ENCODE peak calls at places on chromosome 20, in ten cellular contexts. A is fibroblast of mammary gland; X is stimulated activated CD8-positive, alpha-beta memory T cell treated with anti-CD3 and anti-CD28 coated beads, Interleukin-2, amount 100 ng/mL, for 1 hour; J is pancreas; Y is HuH-7.5; Z is NCI-H524 treated with DMSO at 0.1 percent for 48 hours; D is DMS53; L is NCI-H1417; R is cardiac fibroblast; V is EL. M is an unnamed sample.

GRCh38 chr20:52226370-52226769 is 34.8 kb upstream of the ZFP64 start:
- DNase-seq in V (no peak), J (no peak), A (no peak), R (peak; percentile 11), X (no peak), Z (no peak), Y (no peak), D (no peak), L (peak; percentile 14), M (no peak)

GRCh38 chr20:48624315-48625020 is 203.3 kb downstream of the PREX1 start:
- DNase-seq in D (no peak), R (no peak), Y (no peak), A (no peak), X (no peak), L (no peak), J (no peak), V (no peak), Z (no peak), M (no peak)

GRCh38 chr20:38217791-38218565 is 42.6 kb downstream of the KIAA1755 start:
- DNase-seq in V (peak; percentile 99), X (no peak), Y (no peak), A (peak; percentile 97), R (peak; percentile 89), J (no peak), Z (no peak), L (no peak), D (no peak), M (peak; percentile 97)

GRCh38 chr20:17992847-17993508 is 24.2 kb downstream of the MGME1 start:
- DNase-seq in J (no peak), L (peak; percentile 76), X (no peak), Y (no peak), V (no peak), A (no peak), Z (no peak), R (peak; percentile 26), D (peak; percentile 69), M (no peak)

GRCh38 chr20:37574199-37574890 is 46.7 kb upstream of the BLCAP start:
- DNase-seq in R (no peak), X (no peak), L (no peak), D (no peak), A (peak; percentile 19), V (no peak), Y (no peak), J (no peak), Z (no peak), M (no peak)

GRCh38 chr20:10433623-10434466 is at the start of gene MKKS:
- DNase-seq in V (peak; percentile 90), J (peak; percentile 92), A (peak; percentile 87), Z (peak; percentile 87), X (peak; percentile 76), D (peak; percentile 98), R (peak; percentile 96), L (peak; percentile 99), Y (peak; percentile 76), M (peak; percentile 90)

GRCh38 chr20:38873050-38873581 is 53.1 kb upstream of the FAM83D start:
- DNase-seq in X (peak; percentile 70), A (no peak), Z (no peak), D (no peak), R (no peak), L (no peak), Y (no peak), V (no peak), J (no peak), M (no peak)

GRCh38 chr20:58706975-58707681 is 14.5 kb downstream of the NPEPL1 start:
- DNase-seq in D (no peak), L (no peak), V (no peak), R (no peak), Y (no peak), X (no peak), J (peak; percentile 13), A (no peak), Z (no peak), M (no peak)

GRCh38 chr20:8646026-8646425 is 422.9 kb upstream of the PLCB4 start:
- DNase-seq in A (peak; percentile 75), L (no peak), V (peak; percentile 80), D (no peak), X (no peak), Y (no peak), J (no peak), R (peak; percentile 72), Z (no peak), M (no peak)

GRCh38 chr20:18724788-18725476 is 88.7 kb upstream of the SCP2D1 start:
- DNase-seq in L (peak; percentile 5), D (no peak), Y (no peak), R (no peak), J (no peak), Z (no peak), X (no peak), V (no peak), A (no peak), M (no peak)

GRCh38 chr20:21162631-21163030 is 36.7 kb downstream of the KIZ start:
- DNase-seq in D (no peak), J (no peak), V (no peak), X (no peak), A (no peak), Y (no peak), Z (no peak), L (no peak), R (no peak), M (no peak)

GRCh38 chr20:25605146-25605545 is 18.7 kb downstream of the NANP start:
- DNase-seq in L (no peak), J (no peak), V (no peak), R (no peak), Y (no peak), X (no peak), D (no peak), Z (no peak), A (peak; percentile 27), M (peak; percentile 83)

GRCh38 chr20:48605364-48606116 is 222.3 kb downstream of the PREX1 start:
- DNase-seq in R (no peak), D (no peak), V (no peak), A (no peak), L (no peak), Y (no peak), X (no peak), J (no peak), Z (no peak), M (no peak)

GRCh38 chr20:62723768-62724420 is 15.3 kb downstream of the NTSR1 start:
- DNase-seq in V (no peak), J (peak; percentile 16), A (no peak), Z (no peak), Y (no peak), L (no peak), D (no peak), R (no peak), X (no peak), M (no peak)

GRCh38 chr20:57275813-57276212 is 9.4 kb upstream of the BMP7 start:
- DNase-seq in V (no peak), D (no peak), A (no peak), Y (no peak), Z (no peak), X (no peak), R (no peak), L (no peak), J (no peak), M (no peak)

GRCh38 chr20:19981091-19981490 is 36.1 kb upstream of the NAA20 start:
- DNase-seq in L (no peak), Y (no peak), V (peak; percentile 72), D (peak; percentile 40), Z (no peak), R (peak; percentile 38), A (peak; percentile 60), X (no peak), J (no peak), M (peak; percentile 76)

GRCh38 chr20:49987015-49987867 is 4.5 kb downstream of the SNAI1 start:
- DNase-seq in Z (peak; percentile 42), L (no peak), J (no peak), Y (no peak), X (no peak), A (peak; percentile 65), D (no peak), R (no peak), V (no peak), M (no peak)

GRCh38 chr20:51758978-51759544 is 9.1 kb downstream of the ATP9A start:
- DNase-seq in J (peak; percentile 41), V (no peak), L (no peak), R (peak; percentile 31), Z (no peak), D (no peak), Y (no peak), A (peak; percentile 33), X (no peak), M (no peak)

GRCh38 chr20:11054266-11055025 is 380.6 kb upstream of the JAG1 start:
- DNase-seq in V (no peak), X (no peak), R (no peak), L (no peak), D (no peak), Y (no peak), J (no peak), Z (peak; percentile 25), A (no peak), M (no peak)

GRCh38 chr20:35267092-35267491 is 10.8 kb downstream of the MMP24OS start:
- DNase-seq in Z (no peak), X (no peak), J (no peak), A (no peak), L (no peak), Y (no peak), D (no peak), R (no peak), V (no peak), M (no peak)

GRCh38 chr20:46408281-46408731 is 1.9 kb upstream of the ELMO2 start:
- DNase-seq in Z (no peak), L (no peak), A (no peak), J (no peak), V (no peak), X (no peak), R (no peak), Y (no peak), D (no peak), M (no peak)

GRCh38 chr20:63162206-63162770 is 53.6 kb downstream of the YTHDF1 start:
- DNase-seq in V (no peak), D (no peak), L (no peak), A (no peak), X (no peak), J (peak; percentile 6), R (no peak), Y (no peak), Z (no peak), M (no peak)

GRCh38 chr20:50338479-50339195 is 148.0 kb downstream of the CEBPB start:
- DNase-seq in Y (peak; percentile 51), X (peak; percentile 6), J (no peak), Z (no peak), R (peak; percentile 31), V (no peak), A (no peak), L (no peak), D (no peak), M (peak; percentile 54)

GRCh38 chr20:37524859-37525708 is 2.6 kb downstream of the BLCAP start:
- DNase-seq in L (no peak), R (no peak), J (no peak), X (no peak), A (peak; percentile 25), Z (no peak), D (peak; percentile 86), Y (no peak), V (peak; percentile 80), M (peak; percentile 73)

GRCh38 chr20:973785-974194 is 28.3 kb downstream of the RSPO4 start:
- DNase-seq in D (peak; percentile 65), J (no peak), L (peak; percentile 22), R (peak; percentile 45), X (no peak), Y (peak; percentile 45), A (peak; percentile 57), Z (no peak), V (peak; percentile 78), M (peak; percentile 32)

GRCh38 chr20:53926428-53927028 is 143.9 kb downstream of the BCAS1 start:
- DNase-seq in Y (peak; percentile 88), V (peak; percentile 90), A (peak; percentile 98), X (no peak), Z (no peak), J (no peak), R (peak; percentile 94), D (peak; percentile 84), L (no peak), M (peak; percentile 93)

GRCh38 chr20:35561671-35562070 is 19.8 kb downstream of the ERGIC3 start:
- DNase-seq in L (no peak), V (no peak), R (no peak), X (no peak), Z (no peak), J (no peak), A (no peak), D (peak; percentile 63), Y (no peak), M (no peak)

GRCh38 chr20:16611832-16612231 is 38.6 kb upstream of the KIF16B start:
- DNase-seq in R (no peak), Z (no peak), Y (no peak), J (no peak), A (no peak), L (no peak), V (no peak), D (no peak), X (no peak), M (no peak)

M was measured in LHCN-M2.